ENCODE peak calls at places on chromosomes 5 and 9, in nine cellular contexts. Q is mammary epithelial cell, J is body of pancreas, B is lung, L is IMR-90, E is cardiac muscle cell, P is prostate gland, Y is astrocyte, I is endodermal cell. O is an unnamed sample. For H3K4me1, the result is how much of the 10 kb centered on the place peaks cover.

GRCh38 chr9:38443597-38443996 is 19.3 kb upstream of the IGFBPL1 start:
- DNase-seq in Y (no peak), I (no peak), J (no peak), P (no peak), Q (no peak), B (no peak), L (no peak), E (peak), O (no peak)

GRCh38 chr9:85740821-85741111 is 988 bp downstream of the AGTPBP1 start:
- DNase-seq in I (no peak), Y (peak), P (no peak), Q (no peak), E (no peak), L (peak), B (no peak), J (no peak), O (no peak)

GRCh38 chr9:31996331-31996730 is 388.1 kb upstream of the ACO1 start:
- DNase-seq in B (no peak), L (no peak), I (no peak), E (no peak), J (no peak), Q (no peak), Y (no peak), P (no peak), O (no peak)

GRCh38 chr5:74199436-74200210 is 440.9 kb downstream of the ENC1 start:
- DNase-seq in B (no peak), I (no peak), Q (peak), P (no peak), J (no peak), E (peak), Y (peak), L (peak), O (no peak)

GRCh38 chr5:168699002-168699401 is 119.8 kb upstream of the PANK3 start:
- DNase-seq in L (no peak), Q (no peak), B (no peak), Y (peak), J (no peak), I (no peak), P (no peak), E (no peak), O (peak)

GRCh38 chr5:22314548-22314947 is 538.6 kb downstream of the CDH12 start:
- DNase-seq in P (no peak), J (no peak), L (no peak), I (no peak), E (no peak), Q (no peak), B (no peak), Y (no peak), O (no peak)

GRCh38 chr5:109410389-109411174 is 808 bp upstream of the PJA2 start:
- DNase-seq in E (peak), Y (peak), Q (peak), I (peak), J (peak), B (peak), P (peak), L (peak), O (peak)

GRCh38 chr5:102617187-102617856 is 118.5 kb upstream of the SLCO6A1 start:
- DNase-seq in P (no peak), I (no peak), L (no peak), J (no peak), E (no peak), Q (no peak), B (no peak), Y (no peak), O (no peak)

GRCh38 chr5:178207183-178207916 is 3.0 kb downstream of the HNRNPAB start:
- DNase-seq in I (peak), P (peak), Y (peak), B (peak), Q (peak), L (peak), E (peak), J (peak), O (no peak)

GRCh38 chr5:143023447-143024096 is 253.4 kb downstream of the ARHGAP26 start:
- DNase-seq in B (no peak), E (peak), P (peak), I (no peak), Q (no peak), L (peak), Y (no peak), J (peak), O (peak)

GRCh38 chr5:147509710-147510651 is at the start of gene DPYSL3:
- DNase-seq in J (peak), B (peak), I (peak), L (peak), P (peak), E (peak), Q (peak), Y (peak), O (peak)
- TF ChIP-seq CTCF in J (peak), B (no peak), I (peak), L (peak), P (peak), E (peak), Q (peak), Y (no peak), O (peak)

DNA sequence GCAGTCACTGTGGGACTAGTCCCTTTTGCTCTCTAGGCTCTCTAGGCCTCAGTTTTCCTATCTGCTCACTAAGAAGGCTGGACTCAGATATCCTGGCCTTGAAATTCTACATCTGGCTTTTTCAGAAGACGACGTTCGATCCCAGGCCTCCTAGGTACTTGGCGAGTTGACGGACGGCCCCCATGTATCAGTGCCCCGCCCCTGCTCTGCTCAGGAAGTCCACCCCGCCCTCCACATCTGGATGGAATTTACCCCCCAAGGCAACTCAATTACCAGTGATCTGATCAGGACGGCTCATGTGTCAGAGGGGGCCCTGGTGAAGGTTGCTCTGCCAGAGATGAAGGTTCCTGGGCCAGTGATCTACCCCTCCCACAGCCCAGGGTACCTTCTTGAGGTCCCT is 44.1 kb upstream of the SYNPO start:
- DNase-seq in Y (no peak), L (no peak), E (peak), Q (no peak), B (no peak), P (no peak), I (no peak), J (no peak), O (no peak)
- H3K4me1 ChIP-seq in Y (under half), L (under half), E (under half), Q (under half), B (under half), P (under half), I (under half), J (under half), O (half or more)

DNA sequence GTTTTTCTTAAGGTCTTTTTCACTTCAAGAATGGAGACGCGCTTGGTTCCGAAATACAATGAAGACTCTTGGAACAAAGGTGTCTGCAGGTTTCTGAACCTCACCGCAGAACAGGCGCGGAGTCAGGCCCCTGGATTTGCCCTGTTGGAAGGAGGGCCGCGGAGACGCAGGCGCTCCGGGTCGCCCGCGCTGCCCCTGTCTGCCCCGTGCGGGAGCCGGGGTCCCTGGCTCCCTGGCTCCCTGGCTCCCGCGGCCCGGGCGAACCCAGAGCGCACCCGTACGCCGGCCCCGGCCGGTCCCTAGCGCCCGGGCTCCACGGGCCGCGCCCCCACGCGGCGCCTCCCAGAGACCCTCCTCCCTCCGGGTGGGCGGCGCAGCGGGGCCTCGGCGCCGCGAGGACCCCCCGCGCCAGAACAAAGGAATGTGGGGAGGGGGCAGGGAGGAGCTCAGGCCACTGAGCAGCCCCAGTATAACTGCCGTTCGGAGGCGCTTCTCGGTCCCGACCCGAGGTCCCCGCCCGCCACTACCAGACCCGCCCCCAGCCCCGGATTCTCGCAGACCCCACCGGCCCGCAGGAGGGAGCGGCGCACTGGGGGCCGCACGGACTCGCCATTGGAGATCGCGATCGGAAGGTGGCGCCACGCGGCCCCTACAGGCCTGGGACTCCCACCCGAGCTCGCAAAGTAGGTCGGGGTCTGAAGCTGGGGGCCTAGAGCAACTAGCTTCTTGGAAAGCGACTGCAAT is 2.4 kb downstream of the NFIL3 start:
- DNase-seq in B (no peak), P (peak), L (peak), I (peak), Q (no peak), Y (no peak), J (peak), E (peak), O (peak)
- TF ChIP-seq CTCF in B (peak), P (peak), L (peak), I (peak), Q (peak), Y (peak), J (no peak), E (peak), O (peak)

GRCh38 chr9:123326662-123327093 is 29.3 kb upstream of the CRB2 start:
- DNase-seq in I (peak), Y (no peak), Q (no peak), P (no peak), J (peak), B (no peak), L (no peak), E (peak), O (no peak)
- H3K4me1 ChIP-seq in I (under half), Y (under half), Q (under half), P (under half), J (under half), B (under half), L (under half), E (under half), O (under half)

GRCh38 chr5:54224083-54224836 is 86.1 kb downstream of the ARL15 start:
- DNase-seq in I (no peak), J (no peak), E (peak), Y (no peak), Q (no peak), L (no peak), B (no peak), P (no peak), O (no peak)

GRCh38 chr5:54234304-54234938 is 76.0 kb downstream of the ARL15 start:
- DNase-seq in P (no peak), E (peak), Y (peak), B (no peak), I (no peak), L (peak), J (no peak), Q (peak), O (no peak)

GRCh38 chr5:54227109-54227508 is 83.3 kb downstream of the ARL15 start:
- DNase-seq in B (no peak), Y (no peak), E (no peak), P (no peak), I (no peak), Q (peak), J (no peak), L (no peak), O (no peak)

GRCh38 chr5:54226215-54226614 is 84.2 kb downstream of the ARL15 start:
- DNase-seq in Y (no peak), B (no peak), L (no peak), E (no peak), I (no peak), J (no peak), Q (no peak), P (no peak), O (no peak)

DNA sequence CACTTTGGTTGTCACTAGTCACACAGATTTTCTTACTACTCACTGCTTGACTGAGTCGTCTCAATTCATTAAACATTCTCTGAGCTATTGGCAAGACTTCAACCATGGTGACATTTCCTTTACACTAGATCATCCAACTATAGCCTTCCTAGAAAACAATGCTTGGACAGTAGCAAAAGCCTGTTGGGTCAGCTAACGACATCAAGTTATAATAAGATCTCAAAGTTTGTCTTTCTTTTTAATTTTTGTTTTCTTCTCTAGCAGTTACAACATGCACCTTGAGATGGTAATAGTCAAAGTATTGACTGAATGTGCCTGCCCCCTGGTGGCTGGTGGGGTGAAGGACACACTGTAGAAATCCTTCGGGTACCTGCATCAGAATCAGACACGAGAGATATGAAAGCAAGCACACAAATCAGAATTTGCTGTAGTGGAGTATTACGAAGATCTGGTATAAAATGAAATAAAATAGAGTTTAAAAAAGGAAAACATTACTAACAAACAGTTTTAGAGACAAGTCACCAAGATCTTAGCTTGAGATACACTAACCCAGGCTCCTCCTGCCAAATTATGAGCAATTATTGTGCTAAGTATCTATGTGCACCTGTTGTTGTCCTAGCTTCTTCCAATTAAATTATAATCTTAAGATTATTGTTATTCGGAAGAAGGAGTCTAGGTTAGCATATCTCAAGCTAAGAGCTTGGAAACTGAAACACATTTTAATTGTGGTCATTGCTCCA is 81.2 kb downstream of the ARL15 start:
- DNase-seq in Q (peak), J (peak), L (peak), E (peak), I (peak), Y (peak), P (peak), B (peak), O (peak)
- TF ChIP-seq CTCF in Q (peak), J (peak), L (peak), E (peak), I (peak), Y (peak), P (peak), B (peak), O (peak)

O was measured in left ventricle myocardium inferior.